ENCODE peak calls at places on chromosomes 1 and 21, in eight cellular contexts. K, Z, T, P, I, V, X and S are unnamed samples.

GRCh38 chr1:55679971-55680370 is 464.8 kb upstream of the USP24 start:
- DNase-seq in K (no peak), Z (no peak), T (no peak), P (no peak), I (no peak), V (no peak), X (no peak), S (no peak)

GRCh38 chr1:176499671-176500070 is 36.7 kb downstream of the PAPPA2 start:
- DNase-seq in K (no peak), Z (no peak), T (no peak), P (no peak), I (no peak), V (no peak), X (no peak), S (no peak)

GRCh38 chr1:47906009-47906432 is 91.2 kb downstream of the TRABD2B start:
- DNase-seq in K (no peak), Z (no peak), T (no peak), P (no peak), I (no peak), V (no peak), X (peak; percentile 83), S (no peak)

GRCh38 chr1:57312869-57313268 is 111.0 kb downstream of the DAB1 start:
- DNase-seq in K (no peak), Z (no peak), T (no peak), P (no peak), I (no peak), V (no peak), X (no peak), S (no peak)

GRCh38 chr21:31293986-31294385 is 50.1 kb downstream of the TIAM1 start:
- DNase-seq in K (no peak), Z (no peak), T (peak; percentile 22), P (no peak), I (peak; percentile 55), V (no peak), X (no peak), S (no peak)

GRCh38 chr1:79090985-79091384 is 84.5 kb upstream of the ADGRL4 start:
- DNase-seq in K (no peak), Z (no peak), T (no peak), P (no peak), I (no peak), V (no peak), X (no peak), S (no peak)

GRCh38 chr1:11334261-11334804 is 61.3 kb downstream of the UBIAD1 start:
- DNase-seq in K (no peak), Z (no peak), T (no peak), P (no peak), I (no peak), V (no peak), X (no peak), S (no peak)

GRCh38 chr21:37764696-37765095 is 151.6 kb downstream of the KCNJ6 start:
- DNase-seq in K (no peak), Z (no peak), T (no peak), P (no peak), I (no peak), V (no peak), X (no peak), S (no peak)

GRCh38 chr1:66725885-66726665 is 26.2 kb upstream of the DYNLT5 start:
- DNase-seq in K (peak; percentile 61), Z (peak; percentile 37), T (peak; percentile 11), P (peak; percentile 53), I (peak; percentile 12), V (peak; percentile 29), X (peak; percentile 57), S (peak; percentile 30)

GRCh38 chr21:39106881-39107462 is 76.3 kb downstream of the PSMG1 start:
- DNase-seq in K (no peak), Z (no peak), T (no peak), P (no peak), I (no peak), V (no peak), X (no peak), S (no peak)

GRCh38 chr1:1272341-1273151 is 1.1 kb downstream of the UBE2J2 start:
- DNase-seq in K (no peak), Z (no peak), T (no peak), P (peak; percentile 66), I (no peak), V (no peak), X (no peak), S (peak; percentile 99)

GRCh38 chr21:32364387-32364786 is 28.4 kb downstream of the URB1 start:
- DNase-seq in K (no peak), Z (no peak), T (no peak), P (peak; percentile 37), I (no peak), V (no peak), X (no peak), S (no peak)

GRCh38 chr1:113185463-113186104 is 112.6 kb downstream of the LRIG2 start:
- DNase-seq in K (no peak), Z (no peak), T (no peak), P (no peak), I (no peak), V (no peak), X (no peak), S (no peak)

GRCh38 chr1:96365596-96365995 is 356.0 kb upstream of the PTBP2 start:
- DNase-seq in K (no peak), Z (no peak), T (no peak), P (no peak), I (no peak), V (no peak), X (no peak), S (no peak)

GRCh38 chr1:167052389-167052788 is 37.8 kb downstream of the GPA33 start:
- DNase-seq in K (peak; percentile 12), Z (no peak), T (peak; percentile 22), P (no peak), I (no peak), V (no peak), X (no peak), S (no peak)